ENCODE peak calls at places on chromosomes 5 and 9, in nine cellular contexts. T is neural progenitor cell, F is spleen, J is HuH-7.5, C is stromal cell of bone marrow, E is EL, W is naive B cell, H is WTC11, P is cardiac septum. K is an unnamed sample.

GRCh38 chr5:98827161-98827560 is 53.7 kb downstream of the RGMB start:
- DNase-seq in T (peak), F (no peak), J (no peak), C (peak), E (peak), W (no peak), H (no peak), P (no peak), K (no peak)

GRCh38 chr5:154771383-154771901 is 16.3 kb downstream of the LARP1 start:
- DNase-seq in T (peak), F (no peak), J (no peak), C (peak), E (peak), W (no peak), H (peak), P (no peak), K (no peak)

GRCh38 chr5:180605554-180606214 is 14.4 kb upstream of the SCGB3A1 start:
- DNase-seq in T (peak), F (peak), J (peak), C (peak), E (peak), W (peak), H (peak), P (peak), K (peak)

GRCh38 chr9:116002624-116003023 is 151.0 kb upstream of the PAPPA start:
- DNase-seq in T (no peak), F (no peak), J (no peak), C (peak), E (peak), W (no peak), H (no peak), P (no peak), K (no peak)

GRCh38 chr5:67957374-67957773 is 258.2 kb upstream of the PIK3R1 start:
- DNase-seq in T (peak), F (no peak), J (no peak), C (no peak), E (no peak), W (no peak), H (no peak), P (no peak), K (no peak)

GRCh38 chr9:764105-764524 is 77.4 kb upstream of the DMRT1 start:
- DNase-seq in T (peak), F (peak), J (peak), C (peak), E (peak), W (no peak), H (peak), P (no peak), K (peak)

GRCh38 chr9:126206099-126206498 is 120.5 kb upstream of the MVB12B start:
- DNase-seq in T (no peak), F (no peak), J (no peak), C (no peak), E (no peak), W (no peak), H (no peak), P (no peak), K (no peak)

GRCh38 chr9:76883341-76883740 is 22.6 kb downstream of the PRUNE2 start:
- DNase-seq in T (no peak), F (no peak), J (no peak), C (no peak), E (no peak), W (no peak), H (no peak), P (no peak), K (no peak)

GRCh38 chr9:127280880-127281660 is 16.5 kb downstream of the GARNL3 start:
- DNase-seq in T (no peak), F (no peak), J (no peak), C (no peak), E (no peak), W (no peak), H (no peak), P (no peak), K (no peak)

GRCh38 chr5:113047733-113048652 is 71.4 kb downstream of the DCP2 start:
- DNase-seq in T (no peak), F (no peak), J (no peak), C (no peak), E (no peak), W (no peak), H (no peak), P (no peak), K (peak)

GRCh38 chr5:65874241-65874640 is 52.1 kb upstream of the ERBIN start:
- DNase-seq in T (no peak), F (no peak), J (no peak), C (no peak), E (peak), W (no peak), H (no peak), P (no peak), K (no peak)

GRCh38 chr5:61280205-61280604 is 51.9 kb upstream of the ZSWIM6 start:
- DNase-seq in T (no peak), F (no peak), J (no peak), C (peak), E (peak), W (peak), H (no peak), P (no peak), K (peak)

GRCh38 chr9:108272350-108272899 is 583.4 kb downstream of the ACTL7B start:
- DNase-seq in T (peak), F (no peak), J (peak), C (no peak), E (peak), W (peak), H (peak), P (no peak), K (no peak)

K was measured in AML-193.